ENCODE peak calls at places on chromosomes 5 and 9, in ten cellular contexts. S is BE2C; J is foreskin fibroblast; I is neural progenitor cell; K is stimulated activated CD8-positive, alpha-beta memory T cell treated with anti-CD3 and anti-CD28 coated beads, Interleukin-12 subunit alpha, Interleukin-12 subunit beta, amount 100 ng/mL, for 1 hour; Q is A549; L is IMR-90; B is stimulated activated naive B cell treated with anti-CD40 and anti-IgM and Interleukin-4, amounts not matched to agents 10 μg/mL and 1 μg/mL and 100 μg/mL, for 72 hours; Y is stimulated activated naive CD4-positive, alpha-beta T cell; Z is Caki2. F is an unnamed sample.

GRCh38 chr5:143056792-143057579 is 286.8 kb downstream of the ARHGAP26 start:
- DNase-seq in S (no peak), J (no peak), I (no peak), K (no peak), Q (no peak), L (no peak), B (no peak), Y (no peak), Z (no peak), F (no peak)

GRCh38 chr9:109317311-109317978 is 3.4 kb downstream of the EPB41L4B start:
- DNase-seq in S (no peak), J (no peak), I (peak; percentile 23), K (no peak), Q (no peak), L (no peak), B (no peak), Y (no peak), Z (no peak), F (peak; percentile 64)

GRCh38 chr9:137669261-137669672 is 50.5 kb downstream of the EHMT1 start:
- DNase-seq in S (peak; percentile 28), J (no peak), I (peak; percentile 50), K (no peak), Q (no peak), L (no peak), B (no peak), Y (no peak), Z (no peak), F (no peak)

GRCh38 chr9:37121881-37122280 is 1.5 kb downstream of the ZCCHC7 start:
- DNase-seq in S (no peak), J (peak; percentile 8), I (no peak), K (no peak), Q (no peak), L (no peak), B (no peak), Y (no peak), Z (no peak), F (no peak)

GRCh38 chr9:127347831-127348699 is 48.9 kb upstream of the SLC2A8 start:
- DNase-seq in S (peak; percentile 43), J (peak; percentile 73), I (no peak), K (no peak), Q (peak; percentile 55), L (peak; percentile 75), B (no peak), Y (no peak), Z (peak; percentile 19), F (no peak)

GRCh38 chr5:142408536-142409252 is 83.9 kb upstream of the SPRY4 start:
- DNase-seq in S (no peak), J (no peak), I (no peak), K (no peak), Q (no peak), L (no peak), B (no peak), Y (no peak), Z (peak; percentile 18), F (no peak)

GRCh38 chr5:154395407-154396106 is 50.2 kb upstream of the SAP30L start:
- DNase-seq in S (no peak), J (peak; percentile 51), I (no peak), K (no peak), Q (no peak), L (no peak), B (no peak), Y (no peak), Z (peak; percentile 31), F (peak; percentile 17)

GRCh38 chr9:14191512-14191911 is 122.4 kb downstream of the NFIB start:
- DNase-seq in S (no peak), J (no peak), I (no peak), K (no peak), Q (no peak), L (no peak), B (no peak), Y (no peak), Z (no peak), F (no peak)

GRCh38 chr9:89010056-89010455 is 18.8 kb downstream of the S1PR3 start:
- DNase-seq in S (no peak), J (no peak), I (no peak), K (no peak), Q (no peak), L (no peak), B (no peak), Y (no peak), Z (no peak), F (no peak)

GRCh38 chr9:17134396-17134842 is 421 bp upstream of the CNTLN start:
- DNase-seq in S (no peak), J (peak; percentile 49), I (no peak), K (no peak), Q (no peak), L (peak; percentile 29), B (no peak), Y (no peak), Z (no peak), F (no peak)

GRCh38 chr5:171577042-171577441 is 157.6 kb downstream of the FGF18 start:
- DNase-seq in S (no peak), J (no peak), I (peak; percentile 63), K (no peak), Q (no peak), L (no peak), B (no peak), Y (no peak), Z (no peak), F (no peak)

GRCh38 chr9:113899205-113899604 is 23.1 kb downstream of the ZNF618 start:
- DNase-seq in S (no peak), J (no peak), I (no peak), K (no peak), Q (no peak), L (no peak), B (no peak), Y (no peak), Z (no peak), F (no peak)